ENCODE peak calls at places on chromosomes 11 and 22, in five cellular contexts. E is GM23338, Q is K562, W is HepG2, T is GM12878. U is an unnamed sample.

GRCh38 chr11:2590131-2590950 is 109.5 kb downstream of the KCNQ1OT1 start:
- DNase-seq in E (no peak), T (no peak), Q (no peak), W (no peak), U (no peak)

GRCh38 chr22:47786650-47787290 is 1024.3 kb downstream of the TBC1D22A start:
- DNase-seq in T (no peak), Q (no peak), W (no peak), E (no peak), U (no peak)

GRCh38 chr11:61730222-61730994 is 22.0 kb upstream of the MYRF start:
- DNase-seq in E (no peak), W (no peak), Q (no peak), T (no peak), U (peak)

GRCh38 chr11:2521681-2522630 is 77.1 kb downstream of the KCNQ1 start:
- DNase-seq in T (no peak), W (no peak), E (no peak), Q (no peak), U (no peak)

GRCh38 chr22:48939441-48940265 is 888.0 kb downstream of the BRD1 start:
- DNase-seq in W (no peak), Q (no peak), E (no peak), T (no peak), U (no peak)

GRCh38 chr11:1055990-1056771 is 18.5 kb upstream of the MUC2 start:
- DNase-seq in W (no peak), E (no peak), T (no peak), Q (no peak), U (no peak)

GRCh38 chr22:19675428-19675827 is 38.9 kb upstream of the SEPTIN5 start:
- DNase-seq in W (no peak), E (no peak), Q (no peak), T (no peak), U (no peak)

GRCh38 chr11:626475-627272 is at the start of gene SCT:
- DNase-seq in Q (no peak), T (no peak), E (no peak), W (no peak), U (no peak)

GRCh38 chr11:107587306-107587979 is 3.5 kb upstream of the ELMOD1 start:
- DNase-seq in W (no peak), Q (no peak), E (no peak), T (no peak), U (no peak)

GRCh38 chr22:39374191-39374590 is 24.4 kb downstream of the SYNGR1 start:
- DNase-seq in Q (peak), E (peak), T (no peak), W (no peak), U (no peak)

GRCh38 chr11:36492724-36493304 is 17.3 kb downstream of the TRAF6 start:
- DNase-seq in T (no peak), Q (peak), E (peak), W (peak), U (peak)

GRCh38 chr11:64268687-64269379 is 15.6 kb downstream of the BAD start:
- DNase-seq in T (no peak), Q (peak), W (peak), E (peak), U (peak)

GRCh38 chr22:42792909-42793847 is 63.9 kb downstream of the ARFGAP3 start:
- DNase-seq in T (no peak), E (no peak), Q (no peak), W (no peak), U (no peak)

GRCh38 chr22:25514436-25514835 is 50.0 kb upstream of the GRK3 start:
- DNase-seq in Q (no peak), T (no peak), E (peak), W (no peak), U (no peak)

GRCh38 chr11:26512196-26512595 is 59.9 kb downstream of the MUC15 start:
- DNase-seq in T (no peak), Q (no peak), W (no peak), E (no peak), U (no peak)

GRCh38 chr11:74380746-74381439 is 17.3 kb downstream of the PGM2L1 start:
- DNase-seq in E (no peak), W (no peak), T (no peak), Q (no peak), U (peak)

GRCh38 chr11:9037046-9037780 is 33.4 kb upstream of the NRIP3 start:
- DNase-seq in T (no peak), W (no peak), E (no peak), Q (no peak), U (no peak)

GRCh38 chr11:31768744-31769143 is 42.4 kb downstream of the PAX6 start:
- DNase-seq in Q (no peak), E (no peak), W (no peak), T (no peak), U (no peak)

GRCh38 chr11:116611998-116612620 is 160.7 kb downstream of the BUD13 start:
- DNase-seq in Q (no peak), T (no peak), W (no peak), E (no peak), U (no peak)

GRCh38 chr11:69299572-69299971 is 5.6 kb downstream of the MYEOV start:
- DNase-seq in Q (no peak), T (no peak), E (no peak), W (no peak), U (no peak)

GRCh38 chr11:1152316-1153104 is 5.2 kb upstream of the MUC5AC start:
- DNase-seq in W (peak), Q (no peak), E (no peak), T (no peak), U (peak)

GRCh38 chr11:120778692-120779490 is 245.0 kb upstream of the TBCEL start:
- DNase-seq in T (no peak), Q (no peak), W (no peak), E (peak), U (no peak)

GRCh38 chr22:49170053-49170452 is 657.6 kb downstream of the BRD1 start:
- DNase-seq in T (no peak), Q (no peak), W (no peak), E (no peak), U (no peak)

GRCh38 chr11:76947790-76948189 is 86.4 kb upstream of the B3GNT6 start:
- DNase-seq in W (no peak), Q (no peak), E (no peak), T (no peak), U (no peak)

GRCh38 chr22:29202231-29203192 is 3.2 kb upstream of the EMID1 start:
- DNase-seq in T (peak), Q (peak), E (peak), W (peak), U (peak)
- TF ChIP-seq REST in T (peak), Q (peak), E (no peak), W (no peak), U (no peak)

GRCh38 chr11:111299111-111300026 is 1.0 kb downstream of the POU2AF3 start:
- DNase-seq in W (peak), T (no peak), E (peak), Q (no peak), U (peak)
- TF ChIP-seq JUNB in W (no peak), T (no peak), E (no peak), Q (no peak), U (no peak)

GRCh38 chr11:58125469-58125868 is at the start of gene OR9I1:
- DNase-seq in Q (no peak), E (peak), W (no peak), T (no peak), U (no peak)

DNA sequence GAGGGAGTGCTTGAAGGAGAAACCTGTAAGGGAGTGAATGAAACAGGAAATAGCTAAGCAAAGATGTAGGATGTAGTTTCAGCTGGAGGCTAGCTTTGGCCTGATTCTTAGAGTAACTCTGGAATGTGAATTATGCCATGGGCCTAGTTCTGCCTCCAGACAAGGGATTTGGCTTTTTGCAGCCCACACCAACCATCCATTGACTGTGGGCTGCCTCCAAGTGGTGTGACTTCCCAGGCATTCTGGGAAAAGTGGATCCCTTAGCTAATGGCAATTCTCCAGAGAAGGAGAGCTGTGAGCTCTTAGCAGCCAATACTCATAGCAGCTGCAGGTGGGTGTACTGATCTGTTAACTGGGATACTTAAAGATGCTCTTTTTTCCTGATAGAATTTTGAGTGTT is 2.0 kb upstream of the OR9I1 start:
- DNase-seq in E (peak), Q (no peak), T (no peak), W (no peak), U (no peak)
- TF ChIP-seq REST in E (no peak), Q (no peak), T (no peak), W (no peak), U (no peak)

GRCh38 chr11:17408641-17409040 is 20.2 kb upstream of the KCNJ11 start:
- DNase-seq in Q (no peak), T (no peak), E (no peak), W (no peak), U (no peak)
- TF ChIP-seq JUNB in Q (no peak), T (no peak), E (no peak), W (no peak), U (no peak)

U was measured in A549.